ENCODE peak calls at places on chromosomes 16 and 17, in four cellular contexts. M is HepG2, H is WTC11, W is GM12878. D is an unnamed sample.

GRCh38 chr16:55955845-55956244 is 80.7 kb upstream of the CES5A start:
- DNase-seq in H (no peak), W (no peak), M (no peak), D (no peak)

GRCh38 chr16:46785076-46785845 is 37.1 kb upstream of the MYLK3 start:
- DNase-seq in W (no peak), H (no peak), M (no peak), D (no peak)

GRCh38 chr17:7610641-7611040 is 4.1 kb downstream of the FXR2 start:
- DNase-seq in H (no peak), M (no peak), W (no peak), D (no peak)

GRCh38 chr17:55356440-55357328 is 65.0 kb downstream of the MMD start:
- DNase-seq in M (peak), H (peak), W (peak), D (peak)

GRCh38 chr17:62126292-62126691 is 61.2 kb upstream of the MED13 start:
- DNase-seq in W (no peak), M (no peak), H (no peak), D (no peak)

GRCh38 chr16:11256657-11257130 is 690 bp upstream of the SOCS1 start:
- DNase-seq in W (no peak), M (no peak), H (peak), D (peak)

GRCh38 chr17:2796164-2797140 is at the start of gene RAP1GAP2:
- DNase-seq in M (no peak), H (no peak), W (no peak), D (peak)

GRCh38 chr17:69945698-69946185 is 129.3 kb upstream of the KCNJ16 start:
- DNase-seq in M (no peak), W (no peak), H (no peak), D (no peak)

GRCh38 chr16:31513126-31513525 is 4.9 kb upstream of the RUSF1 start:
- DNase-seq in M (no peak), H (no peak), W (no peak), D (no peak)

GRCh38 chr17:2266045-2266864 is 37.3 kb downstream of the SMG6 start:
- DNase-seq in M (no peak), W (peak), H (no peak), D (no peak)

GRCh38 chr17:40909351-40909750 is 24.3 kb upstream of the KRT20 start:
- DNase-seq in W (no peak), H (peak), M (peak), D (peak)

GRCh38 chr17:83036666-83037065 is 42.7 kb upstream of the METRNL start:
- DNase-seq in M (no peak), W (no peak), H (no peak), D (no peak)

GRCh38 chr17:75244133-75244866 is 17.1 kb downstream of the GGA3 start:
- DNase-seq in H (no peak), M (no peak), W (no peak), D (no peak)

GRCh38 chr17:70314096-70314495 is 144.8 kb downstream of the KCNJ2 start:
- DNase-seq in M (no peak), W (no peak), H (no peak), D (no peak)

GRCh38 chr17:82128287-82128686 is 30.3 kb upstream of the FASN start:
- DNase-seq in H (no peak), W (no peak), M (no peak), D (no peak)

GRCh38 chr17:45915263-45915662 is 20.9 kb downstream of the MAPT start:
- DNase-seq in H (no peak), W (no peak), M (no peak), D (no peak)

DNA sequence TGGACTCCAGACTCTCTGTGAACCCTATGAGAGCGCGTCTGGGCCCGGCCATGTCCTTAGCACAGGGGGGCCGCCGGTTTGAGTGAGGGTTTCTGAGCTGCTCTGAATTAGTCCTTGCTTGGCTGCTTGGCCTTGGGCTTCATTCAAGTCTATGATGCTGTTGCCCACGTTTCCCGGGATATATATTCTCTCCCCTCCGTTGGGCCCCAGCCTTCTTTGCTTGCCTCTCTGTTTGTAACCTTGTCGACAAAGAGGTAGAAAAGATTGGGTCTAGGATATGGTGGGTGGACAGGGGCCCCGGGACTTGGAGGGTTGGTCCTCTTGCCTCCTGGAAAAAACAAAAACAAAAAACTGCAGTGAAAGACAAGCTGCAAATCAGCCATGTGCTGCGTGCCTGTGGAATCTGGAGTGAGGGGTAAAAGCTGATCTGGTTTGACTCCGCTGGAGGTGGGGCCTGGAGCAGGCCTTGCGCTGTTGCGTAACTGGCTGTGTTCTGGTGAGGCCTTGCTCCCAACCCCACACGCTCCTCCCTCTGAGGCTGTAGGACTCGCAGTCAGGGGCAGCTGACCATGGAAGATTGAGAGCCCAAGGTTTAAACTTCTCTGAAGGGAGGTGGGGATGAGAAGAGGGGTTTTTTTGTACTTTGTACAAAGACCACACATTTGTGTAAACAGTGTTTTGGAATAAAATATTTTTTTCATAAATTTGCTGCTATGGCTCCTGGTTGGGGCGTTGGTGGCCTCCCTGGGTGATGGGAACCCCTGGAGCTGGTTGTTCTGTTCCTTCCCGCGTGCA is 23.1 kb downstream of the STAT5A start:
- DNase-seq in M (peak), W (no peak), H (peak), D (peak)
- TF ChIP-seq NR2C2 in M (no peak), W (no peak), H (no peak), D (peak)

DNA sequence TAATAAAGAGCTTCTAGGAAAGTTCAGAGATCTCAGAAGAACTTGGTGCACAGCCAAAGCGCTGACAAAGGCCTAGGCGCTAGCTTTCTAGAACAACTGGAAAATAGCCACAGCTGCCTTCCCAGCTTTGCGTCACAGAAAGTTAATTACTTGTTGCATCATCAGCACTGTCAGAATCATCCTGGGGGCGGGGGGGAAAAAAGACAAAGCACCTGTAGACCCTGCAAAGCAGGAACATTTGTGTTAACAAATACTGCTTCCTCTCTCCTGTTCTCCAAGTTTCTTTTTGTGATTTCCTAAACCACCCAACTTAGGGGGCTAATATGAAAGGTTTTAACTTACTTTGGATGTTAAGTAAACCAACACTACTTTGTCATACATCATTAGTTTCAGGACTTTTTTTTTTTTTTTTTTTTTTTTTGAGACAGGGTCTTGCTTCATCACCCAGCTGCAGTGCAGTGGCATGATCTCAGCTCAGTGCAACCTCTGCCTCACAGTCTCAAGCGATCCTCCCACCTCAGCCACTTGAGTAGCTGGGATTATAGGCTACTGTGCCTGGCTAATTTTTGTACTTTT is 4.8 kb upstream of the AARSD1 start:
- DNase-seq in W (no peak), M (no peak), H (no peak), D (no peak)
- TF ChIP-seq TCF7 in W (no peak), M (no peak), H (no peak), D (no peak)

DNA sequence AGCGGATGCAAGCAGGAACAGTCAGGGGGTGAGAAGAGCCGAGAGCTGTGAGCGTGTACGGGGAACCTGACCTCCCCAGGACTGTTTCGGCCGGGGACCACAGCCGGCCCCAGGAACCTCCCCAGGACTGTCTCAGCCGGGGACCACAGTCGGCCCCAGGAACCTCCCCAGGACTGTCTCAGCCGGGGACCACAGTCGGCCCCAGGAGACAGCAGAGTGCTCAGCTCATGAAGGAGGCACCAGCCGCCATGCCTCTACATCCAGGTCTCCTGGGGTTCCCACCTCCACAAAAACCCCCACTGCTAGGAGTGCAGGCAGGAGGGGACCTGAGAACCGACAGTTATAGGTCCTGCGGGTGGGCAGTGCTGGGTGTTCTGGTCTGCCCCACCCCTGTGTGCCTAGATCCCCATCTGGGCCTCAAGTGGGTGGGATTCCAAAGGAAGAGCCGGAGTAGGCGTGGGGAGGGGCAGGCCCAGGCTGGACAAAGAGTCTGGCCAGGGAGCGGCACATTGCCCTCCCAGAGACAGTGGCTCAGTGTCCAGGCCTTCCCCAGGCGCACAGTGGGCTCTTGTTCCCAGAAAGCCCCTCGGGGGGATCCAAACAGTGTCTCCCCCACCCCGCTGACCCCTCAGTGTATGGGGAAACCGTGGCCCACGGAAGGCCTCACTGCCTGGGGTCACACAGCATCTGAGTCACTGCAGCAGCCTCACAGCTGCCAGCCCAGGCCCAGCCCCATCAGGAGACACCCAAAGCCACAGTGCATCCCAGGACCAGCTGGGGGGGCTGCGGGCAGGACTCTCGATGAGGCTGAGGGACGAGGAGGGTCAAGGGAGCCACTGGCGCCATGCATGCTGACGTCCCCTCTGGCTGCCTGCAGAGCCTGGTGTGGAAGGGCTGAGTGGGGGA is 4.3 kb downstream of the RHBDF1 start:
- DNase-seq in W (no peak), H (no peak), M (no peak), D (no peak)
- TF ChIP-seq NR2C2 in W (no peak), H (no peak), M (no peak), D (no peak)

DNA sequence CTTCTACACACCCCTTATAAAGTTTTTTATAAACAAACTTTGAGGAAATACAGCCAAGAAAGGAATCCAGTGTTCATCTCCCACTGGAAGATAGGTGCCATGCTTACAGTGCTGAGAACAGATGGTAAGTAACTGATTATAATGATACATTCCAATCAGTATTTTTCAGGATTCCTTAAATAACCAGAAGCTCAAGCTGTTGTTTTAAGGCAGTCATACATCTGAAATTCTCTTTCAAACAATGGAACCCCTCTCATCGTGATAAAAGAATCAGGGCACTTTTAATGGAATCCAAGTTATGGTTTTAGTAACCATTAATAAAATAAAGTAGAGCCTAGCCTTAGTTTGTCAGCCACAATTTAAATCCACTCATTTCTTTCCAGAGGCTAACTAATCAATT is 56.1 kb upstream of the STAC2 start:
- DNase-seq in W (no peak), M (no peak), H (no peak), D (peak)
- TF ChIP-seq TCF7 in W (no peak), M (no peak), H (no peak), D (no peak)

GRCh38 chr16:50463581-50464324 is 84.4 kb upstream of the NKD1 start:
- DNase-seq in W (no peak), M (peak), H (no peak), D (no peak)

GRCh38 chr16:50467943-50468748 is 80.0 kb upstream of the NKD1 start:
- DNase-seq in H (peak), W (no peak), M (peak), D (peak)

GRCh38 chr16:50467559-50467942 is 80.6 kb upstream of the NKD1 start:
- DNase-seq in M (no peak), H (no peak), W (no peak), D (no peak)

GRCh38 chr16:50464325-50465290 is 83.6 kb upstream of the NKD1 start:
- DNase-seq in W (no peak), M (no peak), H (peak), D (no peak)

DNA sequence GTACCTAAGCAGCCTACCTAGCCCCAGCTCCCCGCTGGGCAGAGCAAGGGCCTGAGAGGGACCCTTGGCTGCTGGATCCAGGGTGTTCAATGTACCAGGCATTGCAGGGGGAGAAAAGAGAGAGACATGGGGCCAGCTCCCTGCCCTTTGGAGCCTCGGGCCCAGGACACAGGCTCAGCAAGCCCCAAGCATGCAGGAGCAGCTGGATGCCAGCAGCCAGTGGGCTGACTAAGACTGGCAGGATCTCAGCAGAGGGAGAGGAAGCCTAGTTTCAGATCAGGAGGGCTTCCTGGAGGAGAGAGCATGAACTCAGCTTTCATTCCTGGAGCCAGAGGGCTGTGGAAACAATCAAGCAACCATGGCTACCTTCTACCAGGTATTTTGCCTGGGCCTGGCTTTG is 82.0 kb upstream of the NKD1 start:
- DNase-seq in W (no peak), H (no peak), M (no peak), D (no peak)
- TF ChIP-seq NR2C2 in W (no peak), H (no peak), M (no peak), D (no peak)

DNA sequence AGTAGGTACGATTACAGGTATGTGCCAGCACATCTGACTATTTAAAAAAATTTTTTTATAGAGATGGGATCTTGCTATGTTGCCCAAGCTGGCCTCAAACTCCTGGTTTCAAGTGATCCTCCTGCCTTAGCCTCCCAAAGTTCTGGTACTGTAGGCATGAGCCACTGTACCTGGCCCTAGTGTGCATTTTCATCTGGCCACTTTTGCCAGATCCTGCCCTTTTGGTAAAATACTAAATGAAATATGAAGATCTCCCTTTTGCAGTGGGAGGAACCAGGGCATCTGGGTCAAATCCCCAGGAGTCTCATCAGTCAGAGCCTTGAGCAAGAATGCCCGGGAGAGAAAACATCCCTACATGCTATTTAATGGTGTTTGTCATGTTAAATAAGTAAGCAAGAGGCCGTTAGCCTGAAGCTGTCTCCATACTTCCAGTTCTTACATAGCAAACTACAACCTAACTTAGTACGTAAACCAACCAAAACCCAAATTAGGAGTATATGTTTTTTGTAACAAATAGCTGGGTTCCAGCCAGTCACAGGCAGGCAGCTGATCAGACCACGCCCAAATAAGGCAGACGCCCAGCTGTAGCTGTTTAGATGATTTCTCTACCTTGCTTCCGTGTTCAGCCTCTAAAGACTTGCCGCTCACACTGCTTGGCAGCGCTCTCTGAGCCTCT is 46.5 kb upstream of the CLEC18A start:
- DNase-seq in M (no peak), W (no peak), H (no peak), D (no peak)
- TF ChIP-seq TCF7 in M (no peak), W (no peak), H (no peak), D (no peak)

GRCh38 chr17:48012151-48012520 is 25.5 kb downstream of the COPZ2 start:
- DNase-seq in H (peak), M (no peak), W (no peak), D (peak)
- TF ChIP-seq NR2C2 in H (no peak), M (no peak), W (no peak), D (no peak)

DNA sequence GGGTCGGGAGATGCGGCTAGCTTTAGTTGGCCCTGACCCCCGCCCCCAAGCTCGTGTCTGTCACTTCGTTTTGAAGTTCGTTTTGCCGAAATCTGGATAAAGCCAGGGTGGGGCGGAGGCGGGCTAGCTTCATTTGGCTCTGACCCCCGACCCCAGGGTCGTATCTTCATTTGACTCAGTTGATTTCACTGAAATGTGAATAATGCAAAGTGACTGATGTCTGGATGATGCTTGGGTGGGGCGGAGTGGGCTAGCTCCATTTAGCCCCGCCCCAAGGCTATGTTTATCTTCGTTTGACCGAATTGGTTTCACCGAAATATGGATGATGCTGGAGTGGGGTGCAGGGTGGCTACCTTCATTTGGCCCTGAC is 667 bp downstream of the PSMD7 start:
- DNase-seq in M (peak), H (no peak), W (no peak), D (no peak)
- TF ChIP-seq TCF7 in M (no peak), H (no peak), W (no peak), D (no peak)

DNA sequence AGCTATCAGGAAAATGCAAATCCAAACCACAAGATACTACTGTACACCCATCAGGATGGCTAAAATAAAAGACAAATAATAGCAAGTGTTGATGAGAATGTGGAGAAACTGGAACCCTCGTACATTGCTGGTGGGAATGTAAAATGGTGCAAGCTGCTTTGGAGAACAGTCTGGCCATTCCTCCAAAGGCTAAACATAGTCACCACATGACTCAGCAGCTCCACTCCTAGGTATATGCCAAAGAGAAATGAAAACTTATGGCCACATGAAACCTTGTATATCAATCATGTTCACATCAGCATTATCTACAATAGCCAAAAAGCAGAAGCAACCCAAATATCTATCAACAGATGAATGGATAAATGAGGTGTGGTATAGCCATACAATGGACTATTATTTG is 28.5 kb downstream of the VAC14 start:
- DNase-seq in M (no peak), W (no peak), H (no peak), D (peak)
- TF ChIP-seq NR2C2 in M (no peak), W (no peak), H (no peak), D (no peak)

D was measured in K562.